ENCODE peak calls at places on chromosomes 7 and 10, in four cellular contexts. Q is cardiac muscle cell, W is stomach, U is right atrium auricular region. J is an unnamed sample. For H3K4me1, the result is how much of the 10 kb centered on the place peaks cover.

GRCh38 chr7:44175730-44176129 is 13.5 kb downstream of the GCK start:
- DNase-seq in Q (no peak), W (no peak), U (no peak), J (peak)

GRCh38 chr10:79244841-79245504 is 102.3 kb upstream of the PPIF start:
- DNase-seq in Q (no peak), W (no peak), U (no peak), J (no peak)

GRCh38 chr7:271266-272107 is 18.5 kb upstream of the FOXL3 start:
- DNase-seq in Q (no peak), W (no peak), U (no peak), J (no peak)

GRCh38 chr10:133117688-133118071 is 30.0 kb downstream of the ADGRA1 start:
- DNase-seq in Q (no peak), W (no peak), U (no peak), J (no peak)

GRCh38 chr7:54544356-54545240 is 2.4 kb downstream of the VSTM2A start:
- DNase-seq in Q (no peak), W (no peak), U (no peak), J (no peak)

GRCh38 chr7:101705327-101705726 is 76.2 kb upstream of the MYL10 start:
- DNase-seq in Q (peak), W (no peak), U (no peak), J (no peak)

GRCh38 chr10:82660983-82661382 is 786.0 kb downstream of the NRG3 start:
- DNase-seq in Q (no peak), W (no peak), U (no peak), J (no peak)

GRCh38 chr10:122310311-122311050 is 39.4 kb downstream of the BTBD16 start:
- DNase-seq in Q (peak), W (no peak), U (peak), J (no peak)

GRCh38 chr7:75928600-75928939 is 13.6 kb downstream of the POR start:
- DNase-seq in Q (no peak), W (no peak), U (no peak), J (no peak)

GRCh38 chr10:13102002-13102794 is 2.2 kb downstream of the OPTN start:
- DNase-seq in Q (peak), W (no peak), U (no peak), J (peak)

GRCh38 chr7:140680886-140681285 is 8.1 kb downstream of the ADCK2 start:
- DNase-seq in Q (no peak), W (peak), U (no peak), J (no peak)

DNA sequence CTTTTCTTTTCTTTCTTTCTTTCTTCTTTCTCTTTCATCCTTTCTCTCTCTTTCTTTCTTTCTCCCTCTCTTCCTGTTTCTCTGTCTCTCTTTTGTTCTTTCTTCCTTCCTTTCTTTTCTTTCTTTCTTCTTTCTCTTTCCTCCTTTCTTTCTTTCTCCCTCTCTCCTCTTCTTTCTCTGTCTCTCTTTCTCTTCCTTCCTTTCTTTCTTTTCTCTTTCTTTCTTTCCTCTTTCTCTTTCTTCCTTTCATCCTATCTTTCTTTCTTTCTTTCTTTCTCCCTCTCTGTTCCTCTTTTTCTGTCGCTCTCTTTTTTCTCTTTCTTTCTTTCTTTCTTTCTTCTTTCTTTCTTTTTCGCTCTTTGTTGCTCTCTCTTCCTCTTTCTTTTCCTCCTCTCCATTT is 1149.2 kb upstream of the AUTS2 start:
- DNase-seq in Q (no peak), W (no peak), U (no peak), J (no peak)
- H3K4me1 ChIP-seq in Q (under half), W (under half), U (under half), J (under half)

GRCh38 chr7:22267989-22268615 is 88.9 kb downstream of the RAPGEF5 start:
- DNase-seq in Q (no peak), W (no peak), U (no peak), J (no peak)
- H3K27ac ChIP-seq in Q (no peak), W (no peak), U (no peak), J (no peak)

GRCh38 chr10:68365611-68366010 is 32.9 kb upstream of the PBLD start:
- DNase-seq in Q (no peak), W (no peak), U (no peak), J (no peak)
- H3K4me1 ChIP-seq in Q (under half), W (under half), U (under half), J (under half)

DNA sequence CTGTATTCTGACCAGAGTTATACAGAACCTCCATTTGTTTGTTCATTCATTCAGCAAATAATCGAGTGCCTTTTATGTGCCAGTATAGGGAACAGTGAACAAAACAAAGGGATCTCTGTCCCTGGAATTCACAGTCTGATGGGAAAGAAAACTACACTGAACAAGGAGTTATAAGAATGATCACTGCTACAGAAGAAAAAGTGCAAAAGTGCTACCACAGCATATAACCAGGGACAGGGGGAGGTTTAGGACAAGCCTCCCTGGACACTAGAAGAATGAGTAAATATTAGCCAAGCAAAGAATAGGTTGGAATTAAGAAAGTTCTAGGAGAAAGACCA is 4.2 kb downstream of the CLDN12 start:
- DNase-seq in Q (no peak), W (no peak), U (no peak), J (no peak)
- H3K27ac ChIP-seq in Q (no peak), W (no peak), U (peak), J (no peak)

DNA sequence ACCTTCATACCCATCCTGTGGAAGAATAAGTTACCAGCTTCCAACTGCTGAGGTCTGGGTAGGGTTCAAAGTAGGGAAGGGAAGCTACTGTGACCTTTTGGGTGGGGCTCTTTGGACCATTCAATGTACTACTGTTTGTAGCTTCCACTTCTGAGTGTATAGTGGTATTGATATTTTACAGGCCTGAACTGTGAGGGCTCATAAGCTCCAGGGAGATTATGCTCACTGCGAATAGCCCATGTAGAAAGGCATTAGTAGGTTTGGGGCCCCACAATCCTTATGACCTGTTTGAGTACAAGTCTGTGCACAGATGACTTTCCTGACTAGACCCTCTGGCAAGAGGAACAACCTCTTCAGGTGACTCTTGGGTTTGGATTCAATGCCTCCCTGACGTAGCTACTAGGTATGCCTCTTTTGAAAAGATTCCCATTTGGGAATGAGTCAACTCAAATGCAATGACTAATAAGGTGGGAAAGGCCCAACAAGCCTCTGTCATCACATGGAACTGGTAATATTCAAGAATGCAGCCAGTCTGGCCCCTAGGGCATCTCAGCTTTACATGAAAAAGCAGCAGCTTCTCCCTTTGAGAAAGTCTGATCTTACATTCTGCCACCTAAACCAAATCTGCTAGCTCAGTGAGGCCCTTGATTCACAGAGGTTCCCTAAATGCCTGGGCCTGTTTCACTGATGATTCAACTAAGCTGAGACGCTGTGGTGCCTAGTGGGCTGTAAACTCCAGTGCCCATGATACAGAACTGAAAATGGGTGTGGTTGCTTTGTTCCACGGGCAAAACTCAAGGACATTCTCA is 79.8 kb downstream of the ABI1 start:
- DNase-seq in Q (peak), W (no peak), U (no peak), J (no peak)
- H3K4me1 ChIP-seq in Q (under half), W (half or more), U (under half), J (under half)

DNA sequence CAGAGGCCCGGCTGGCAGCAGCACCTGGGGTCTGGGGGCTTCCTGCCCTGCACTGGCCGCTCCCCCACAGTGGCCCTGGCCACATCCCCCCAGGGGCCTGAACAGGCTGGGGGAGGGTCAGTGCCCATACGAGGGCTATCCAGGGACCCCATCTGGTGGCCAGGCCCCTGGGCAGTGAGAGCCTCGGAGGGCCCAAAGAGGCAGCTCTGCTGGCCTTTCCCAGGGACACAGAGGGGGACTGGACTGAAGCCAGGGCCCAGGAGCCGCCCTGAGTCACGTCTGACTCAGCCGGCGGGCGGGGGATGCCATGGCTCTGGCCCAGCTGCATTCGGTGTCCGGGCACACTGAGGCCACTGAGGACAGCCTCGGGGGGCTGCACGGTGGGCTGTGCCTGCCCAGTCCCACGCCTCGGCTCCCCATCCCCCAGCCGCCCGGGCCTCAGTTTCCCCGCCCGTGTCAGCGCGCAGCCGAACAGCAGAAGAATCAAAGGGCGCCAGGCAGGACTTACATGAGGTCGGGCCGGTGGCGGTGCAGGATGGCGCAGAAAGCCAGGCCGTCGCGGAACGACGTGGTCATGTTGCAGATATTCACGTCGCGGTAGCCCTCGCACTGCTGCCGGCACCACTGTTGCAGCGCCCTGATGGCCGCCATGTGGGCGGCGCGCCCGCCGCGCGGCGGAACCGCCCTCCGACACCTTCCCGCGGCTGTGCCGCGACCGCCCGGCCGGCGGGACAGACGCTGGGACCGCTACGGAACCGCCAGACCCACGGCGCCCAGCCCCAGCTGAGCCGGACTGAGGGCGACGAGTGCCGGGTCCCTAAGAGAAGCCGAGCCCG is at the start of gene MICALL2:
- DNase-seq in Q (peak), W (peak), U (peak), J (peak)
- H3K27ac ChIP-seq in Q (no peak), W (peak), U (peak), J (peak)

GRCh38 chr7:50664937-50665336 is 99.7 kb upstream of the DDC start:
- DNase-seq in Q (no peak), W (no peak), U (no peak), J (no peak)
- H3K4me1 ChIP-seq in Q (under half), W (half or more), U (under half), J (half or more)

GRCh38 chr10:34580214-34580613 is 234.9 kb downstream of the PARD3 start:
- DNase-seq in Q (no peak), W (no peak), U (no peak), J (no peak)
- H3K27ac ChIP-seq in Q (no peak), W (no peak), U (no peak), J (no peak)